ENCODE peak calls at places on chromosomes 3 and 15, in four cellular contexts. Q, N, B and K are unnamed samples. For H3K4me1 and H3K27me3, the result is how much of the 10 kb centered on the place peaks cover.

GRCh38 chr3:89690649-89691048 is 583.2 kb downstream of the EPHA3 start:
- DNase-seq in N (no peak), Q (no peak), B (no peak), K (no peak)

GRCh38 chr3:129827765-129828164 is 65.7 kb downstream of the TMCC1 start:
- DNase-seq in B (no peak), Q (no peak), N (no peak), K (no peak)

GRCh38 chr3:155944081-155944480 is 73.6 kb downstream of the GMPS start:
- DNase-seq in N (no peak), Q (no peak), B (no peak), K (no peak)

GRCh38 chr15:99736702-99737101 is 3.5 kb upstream of the LYSMD4 start:
- DNase-seq in B (no peak), N (no peak), Q (no peak), K (no peak)

GRCh38 chr15:37764733-37765191 is 169.7 kb upstream of the TMCO5A start:
- DNase-seq in B (no peak), Q (no peak), N (peak), K (peak)

GRCh38 chr15:48059786-48060185 is 61.0 kb upstream of the SLC24A5 start:
- DNase-seq in Q (no peak), B (no peak), N (no peak), K (no peak)

GRCh38 chr3:23170306-23170705 is 32.8 kb upstream of the UBE2E2 start:
- DNase-seq in B (no peak), Q (no peak), N (no peak), K (no peak)

GRCh38 chr15:74835312-74835823 is 7.6 kb downstream of the ULK3 start:
- DNase-seq in Q (no peak), B (no peak), N (peak), K (peak)

GRCh38 chr3:141321109-141321497 is 47.2 kb upstream of the ZBTB38 start:
- DNase-seq in Q (no peak), B (no peak), N (peak), K (no peak)

GRCh38 chr15:101221858-101222257 is 30.0 kb downstream of the CHSY1 start:
- DNase-seq in B (no peak), Q (no peak), N (no peak), K (no peak)

GRCh38 chr3:194009019-194009418 is 126.9 kb upstream of the HES1 start:
- DNase-seq in Q (no peak), B (no peak), N (no peak), K (no peak)

GRCh38 chr3:104909188-104909587 is 457.5 kb upstream of the ALCAM start:
- DNase-seq in N (peak), B (no peak), Q (no peak), K (no peak)

GRCh38 chr15:47987908-47988532 is 132.8 kb upstream of the SLC24A5 start:
- DNase-seq in N (peak), Q (peak), B (peak), K (no peak)

GRCh38 chr3:152400912-152401311 is 132.2 kb downstream of the MBNL1 start:
- DNase-seq in Q (no peak), B (no peak), N (peak), K (no peak)

GRCh38 chr3:64554086-64554920 is 133.5 kb downstream of the ADAMTS9 start:
- DNase-seq in N (no peak), B (no peak), Q (no peak), K (no peak)
- H3K4me1 ChIP-seq in N (under half), B (under half), Q (under half), K (under half)

GRCh38 chr15:60118146-60118545 is 114.0 kb downstream of the FOXB1 start:
- DNase-seq in Q (no peak), N (no peak), B (no peak), K (no peak)

GRCh38 chr15:60118564-60119080 is 114.5 kb downstream of the FOXB1 start:
- DNase-seq in N (no peak), Q (no peak), B (peak), K (no peak)

GRCh38 chr15:60120100-60120499 is 116.0 kb downstream of the FOXB1 start:
- DNase-seq in N (no peak), Q (no peak), B (no peak), K (no peak)

GRCh38 chr15:60116456-60117089 is 112.5 kb downstream of the FOXB1 start:
- DNase-seq in N (no peak), Q (no peak), B (no peak), K (no peak)

DNA sequence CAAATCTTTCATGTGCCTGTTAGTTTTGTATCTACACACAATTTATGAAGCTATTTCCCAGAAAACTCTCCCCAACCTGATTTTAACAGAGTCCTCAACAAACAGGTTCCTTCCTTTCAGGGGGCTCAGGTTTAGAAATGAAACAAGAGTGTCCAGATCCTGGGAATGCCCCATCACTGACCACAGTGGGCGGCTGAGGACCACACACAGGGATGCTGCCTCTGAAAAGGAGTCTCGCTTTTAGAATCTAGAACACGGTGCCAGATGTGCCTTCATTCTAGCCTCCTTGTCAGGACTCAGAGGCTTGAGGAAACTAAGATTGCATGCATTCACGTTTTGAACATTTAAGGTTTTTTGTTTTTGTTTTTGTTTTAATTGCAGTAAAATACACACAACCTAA is 115.0 kb downstream of the FOXB1 start:
- DNase-seq in B (no peak), N (no peak), Q (no peak), K (no peak)
- H3K27me3 ChIP-seq in B (under half), N (half or more), Q (under half), K (under half)

GRCh38 chr3:12317914-12318313 is 29.0 kb downstream of the PPARG start:
- DNase-seq in Q (no peak), B (no peak), N (no peak), K (no peak)
- H3K4me1 ChIP-seq in Q (under half), B (under half), N (under half), K (under half)

DNA sequence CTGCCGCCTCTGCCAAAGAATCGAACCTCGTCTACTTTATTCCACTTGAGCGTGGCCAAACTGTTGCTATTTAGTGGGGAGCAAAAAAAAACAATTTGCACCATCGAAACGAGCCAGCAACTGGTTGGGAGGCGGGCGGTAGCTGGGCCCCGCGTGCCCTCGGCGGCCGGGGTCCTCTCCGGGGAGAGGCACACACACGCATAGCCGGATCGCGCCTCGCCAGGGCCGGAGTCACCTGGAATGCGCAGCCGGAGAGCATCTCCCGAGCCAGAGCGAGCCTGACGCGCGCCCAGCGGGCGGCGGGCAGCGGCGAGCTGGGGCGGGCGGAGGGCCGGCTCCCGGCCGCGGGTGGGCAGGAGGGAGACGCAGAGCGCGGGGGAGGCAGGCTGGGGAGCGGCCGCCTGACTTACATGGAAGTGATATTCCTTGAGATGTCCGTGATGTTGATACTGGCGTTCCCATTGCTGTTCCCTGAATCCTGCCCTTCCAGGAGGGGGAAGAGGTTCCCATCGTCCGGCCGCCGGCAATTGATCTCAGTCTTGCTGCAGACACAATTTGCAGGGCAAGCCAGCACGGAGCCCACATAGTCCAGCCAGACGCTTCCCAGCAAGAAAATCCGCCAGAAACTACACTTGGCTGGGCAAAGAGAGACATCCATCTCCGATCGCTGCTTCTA is 905 bp downstream of the NTRK3 start:
- DNase-seq in N (peak), B (peak), Q (no peak), K (no peak)
- H3K27me3 ChIP-seq in N (half or more), B (under half), Q (under half), K (under half)

GRCh38 chr3:60758169-60758568 is 493.1 kb downstream of the FHIT start:
- DNase-seq in B (no peak), N (no peak), Q (no peak), K (no peak)
- H3K4me1 ChIP-seq in B (under half), N (under half), Q (under half), K (under half)